ENCODE peak calls at places on chromosome 21, in six cellular contexts. H is epithelial cell of prostate; I is activated naive CD8-positive, alpha-beta T cell treated with anti-CD3 and anti-CD28 coated beads, Interleukin-2, amount 50 U/mL, for 24 hours; N is NCI-H1092 treated with DMSO at 0.1 percent for 48 hours; E is NAMALWA; Y is aorta. O is an unnamed sample.

GRCh38 chr21:36902793-36903192 is 63.7 kb downstream of the HLCS start:
- DNase-seq in N (no peak), E (no peak), Y (no peak), I (no peak), H (no peak), O (peak; percentile 23)

GRCh38 chr21:37237764-37238163 is 29.4 kb downstream of the VPS26C start:
- DNase-seq in E (no peak), N (no peak), H (no peak), Y (no peak), I (no peak), O (no peak)

GRCh38 chr21:31203371-31204054 is 140.5 kb downstream of the TIAM1 start:
- DNase-seq in Y (no peak), H (no peak), I (no peak), E (no peak), N (no peak), O (no peak)

GRCh38 chr21:45876381-45877159 is 105.0 kb upstream of the COL6A1 start:
- DNase-seq in H (no peak), N (no peak), I (no peak), E (no peak), Y (peak; percentile 40), O (no peak)

GRCh38 chr21:45383615-45384201 is 21.3 kb upstream of the COL18A1 start:
- DNase-seq in N (no peak), H (no peak), I (no peak), Y (peak; percentile 30), E (no peak), O (no peak)

GRCh38 chr21:31887596-31887920 is 14.7 kb downstream of the HUNK start:
- DNase-seq in I (no peak), H (no peak), Y (no peak), E (no peak), N (no peak), O (no peak)

GRCh38 chr21:34526618-34527290 is 14.7 kb upstream of the KCNE1 start:
- DNase-seq in Y (peak; percentile 85), E (peak; percentile 13), I (peak; percentile 42), H (peak; percentile 89), N (no peak), O (peak; percentile 80)

GRCh38 chr21:16072692-16073091 is 342.9 kb downstream of the USP25 start:
- DNase-seq in E (no peak), H (no peak), I (no peak), Y (no peak), N (no peak), O (no peak)

GRCh38 chr21:38914531-38915385 is 109.0 kb downstream of the ETS2 start:
- DNase-seq in E (no peak), Y (no peak), H (no peak), N (peak; percentile 65), I (no peak), O (no peak)

GRCh38 chr21:15064576-15065380 is at the start of gene NRIP1:
- DNase-seq in H (peak; percentile 57), I (peak; percentile 79), Y (peak; percentile 96), N (peak; percentile 59), E (no peak), O (peak; percentile 83)

GRCh38 chr21:39182484-39183271 is 573 bp downstream of the PSMG1 start:
- DNase-seq in E (peak; percentile 47), I (peak; percentile 10), H (no peak), Y (no peak), N (peak; percentile 37), O (peak; percentile 39)

GRCh38 chr21:42562816-42563215 is 49.2 kb downstream of the SLC37A1 start:
- DNase-seq in Y (no peak), E (no peak), I (no peak), H (no peak), N (no peak), O (no peak)

GRCh38 chr21:35281946-35282345 is 232.8 kb upstream of the RUNX1 start:
- DNase-seq in H (no peak), N (no peak), E (no peak), I (no peak), Y (no peak), O (no peak)

GRCh38 chr21:42357307-42357706 is 6.5 kb upstream of the TFF2 start:
- DNase-seq in H (no peak), Y (no peak), N (no peak), I (no peak), E (no peak), O (no peak)

GRCh38 chr21:29172282-29172681 is 41.8 kb downstream of the MAP3K7CL start:
- DNase-seq in I (no peak), Y (no peak), H (no peak), E (no peak), N (no peak), O (no peak)

GRCh38 chr21:43006874-43007208 is 32.5 kb downstream of the PKNOX1 start:
- DNase-seq in N (peak; percentile 11), E (no peak), I (no peak), H (no peak), Y (no peak), O (no peak)

GRCh38 chr21:35011681-35012080 is 37.4 kb downstream of the RUNX1 start:
- DNase-seq in E (no peak), I (no peak), H (no peak), N (peak; percentile 86), Y (no peak), O (no peak)

GRCh38 chr21:21165063-21165645 is 166.9 kb downstream of the NCAM2 start:
- DNase-seq in E (no peak), I (no peak), Y (peak; percentile 55), N (no peak), H (no peak), O (no peak)

GRCh38 chr21:45533731-45534571 is 8.3 kb downstream of the SLC19A1 start:
- DNase-seq in E (no peak), N (no peak), Y (peak; percentile 45), I (no peak), H (no peak), O (no peak)

GRCh38 chr21:27275294-27275927 is 308.5 kb upstream of the ADAMTS5 start:
- DNase-seq in N (no peak), Y (no peak), I (no peak), H (peak; percentile 22), E (no peak), O (no peak)

GRCh38 chr21:38942617-38943245 is 137.0 kb downstream of the ETS2 start:
- DNase-seq in H (no peak), E (no peak), Y (no peak), I (no peak), N (peak; percentile 90), O (no peak)

GRCh38 chr21:32682696-32683474 is 44.9 kb downstream of the SYNJ1 start:
- DNase-seq in E (no peak), I (no peak), Y (no peak), N (no peak), H (no peak), O (no peak)

GRCh38 chr21:34885636-34886553 is 163.2 kb downstream of the RUNX1 start:
- DNase-seq in N (no peak), E (no peak), I (no peak), H (no peak), Y (no peak), O (peak; percentile 47)

GRCh38 chr21:17435565-17436543 is 77.0 kb upstream of the CXADR start:
- DNase-seq in E (no peak), Y (no peak), H (no peak), I (no peak), N (no peak), O (no peak)

GRCh38 chr21:14900611-14901010 is 164.2 kb downstream of the NRIP1 start:
- DNase-seq in I (no peak), H (no peak), E (no peak), Y (no peak), N (no peak), O (no peak)

O was measured in MM.1S.